ENCODE peak calls at places on chromosomes 16 and 17, in four cellular contexts. X, D, T and S are unnamed samples.

GRCh38 chr17:31394544-31394943 is 3.1 kb downstream of the RAB11FIP4 start:
- DNase-seq in D (peak), X (peak), T (no peak), S (no peak)

GRCh38 chr16:72995151-72995881 is 52.6 kb downstream of the ZFHX3 start:
- DNase-seq in D (peak), T (no peak), X (peak), S (peak)

GRCh38 chr17:80920406-80920805 is 71.2 kb upstream of the CHMP6 start:
- DNase-seq in X (no peak), D (no peak), T (no peak), S (no peak)

GRCh38 chr17:75390982-75391381 is 14.5 kb downstream of the GRB2 start:
- DNase-seq in X (no peak), T (no peak), D (no peak), S (no peak)

GRCh38 chr16:17474037-17474436 is 3.3 kb upstream of the XYLT1 start:
- DNase-seq in D (no peak), T (no peak), X (no peak), S (no peak)

GRCh38 chr17:1030684-1031557 is 34.0 kb downstream of the TIMM22 start:
- DNase-seq in D (no peak), X (peak), T (no peak), S (no peak)

GRCh38 chr16:85832578-85833539 is 33.4 kb downstream of the COX4I1 start:
- DNase-seq in X (no peak), T (no peak), D (no peak), S (peak)

GRCh38 chr16:23679274-23679985 is 741 bp downstream of the PLK1 start:
- DNase-seq in X (peak), T (no peak), D (peak), S (peak)